ENCODE peak calls at places on chromosomes 5 and 9, in six cellular contexts. V is HCT116, O is SK-N-SH, X is K562, Q is HepG2, J is H1. S is an unnamed sample.

GRCh38 chr5:108953940-108954339 is 206.2 kb downstream of the FER start:
- DNase-seq in X (peak; percentile 68), J (no peak), O (no peak), V (no peak), Q (no peak), S (no peak)

GRCh38 chr5:131749138-131749537 is 47.7 kb downstream of the FNIP1 start:
- DNase-seq in O (no peak), J (no peak), X (peak; percentile 54), Q (no peak), V (no peak), S (no peak)

GRCh38 chr9:96554801-96555566 is 64.7 kb downstream of the CDC14B start:
- DNase-seq in Q (no peak), X (no peak), J (no peak), V (no peak), O (no peak), S (no peak)

GRCh38 chr9:133135193-133135745 is 14.2 kb upstream of the RALGDS start:
- DNase-seq in X (no peak), Q (no peak), J (no peak), V (peak; percentile 90), O (peak; percentile 44), S (no peak)

GRCh38 chr9:6759114-6759977 is 1.6 kb downstream of the KDM4C start:
- DNase-seq in J (no peak), Q (peak; percentile 32), V (peak; percentile 19), O (peak; percentile 15), X (peak; percentile 34), S (no peak)

GRCh38 chr9:129775443-129775842 is 22.6 kb upstream of the PTGES start:
- DNase-seq in V (no peak), Q (no peak), O (peak; percentile 42), X (no peak), J (no peak), S (no peak)

GRCh38 chr5:123157797-123158528 is 68.9 kb downstream of the PRDM6 start:
- DNase-seq in J (no peak), Q (no peak), V (peak; percentile 27), O (no peak), X (no peak), S (peak; percentile 32)

GRCh38 chr9:79896390-79896789 is 324.6 kb downstream of the TLE4 start:
- DNase-seq in X (no peak), J (no peak), Q (no peak), V (no peak), O (no peak), S (no peak)

GRCh38 chr5:31587546-31587945 is 51.4 kb upstream of the PDZD2 start:
- DNase-seq in O (no peak), X (no peak), J (peak; percentile 5), V (no peak), Q (no peak), S (no peak)

GRCh38 chr9:137491735-137492432 is 32.8 kb upstream of the NSMF start:
- DNase-seq in O (no peak), X (peak; percentile 74), V (no peak), Q (no peak), J (no peak), S (no peak)

GRCh38 chr9:38118862-38119435 is 49.9 kb upstream of the SHB start:
- DNase-seq in J (no peak), Q (no peak), X (peak; percentile 17), V (no peak), O (no peak), S (no peak)

GRCh38 chr9:96555567-96556386 is 63.9 kb downstream of the CDC14B start:
- DNase-seq in O (no peak), V (no peak), Q (no peak), X (no peak), J (no peak), S (no peak)

GRCh38 chr5:146541956-146542849 is 26.2 kb upstream of the GPR151 start:
- DNase-seq in X (peak; percentile 75), V (peak; percentile 49), J (peak; percentile 61), Q (peak; percentile 38), O (peak; percentile 74), S (peak; percentile 79)

GRCh38 chr9:121754655-121755436 is 103.4 kb downstream of the DAB2IP start:
- DNase-seq in Q (no peak), O (no peak), X (no peak), J (no peak), V (no peak), S (no peak)

GRCh38 chr9:131733601-131734061 is 6.2 kb downstream of the RAPGEF1 start:
- DNase-seq in O (peak; percentile 70), J (no peak), Q (no peak), X (peak; percentile 55), V (no peak), S (peak; percentile 32)

GRCh38 chr9:95773061-95773433 is 102.4 kb upstream of the ERCC6L2 start:
- DNase-seq in X (no peak), V (no peak), J (no peak), O (no peak), Q (no peak), S (no peak)

GRCh38 chr5:34526682-34527305 is 129.3 kb upstream of the RAI14 start:
- DNase-seq in X (peak; percentile 63), Q (no peak), O (no peak), V (no peak), J (no peak), S (no peak)

DNA sequence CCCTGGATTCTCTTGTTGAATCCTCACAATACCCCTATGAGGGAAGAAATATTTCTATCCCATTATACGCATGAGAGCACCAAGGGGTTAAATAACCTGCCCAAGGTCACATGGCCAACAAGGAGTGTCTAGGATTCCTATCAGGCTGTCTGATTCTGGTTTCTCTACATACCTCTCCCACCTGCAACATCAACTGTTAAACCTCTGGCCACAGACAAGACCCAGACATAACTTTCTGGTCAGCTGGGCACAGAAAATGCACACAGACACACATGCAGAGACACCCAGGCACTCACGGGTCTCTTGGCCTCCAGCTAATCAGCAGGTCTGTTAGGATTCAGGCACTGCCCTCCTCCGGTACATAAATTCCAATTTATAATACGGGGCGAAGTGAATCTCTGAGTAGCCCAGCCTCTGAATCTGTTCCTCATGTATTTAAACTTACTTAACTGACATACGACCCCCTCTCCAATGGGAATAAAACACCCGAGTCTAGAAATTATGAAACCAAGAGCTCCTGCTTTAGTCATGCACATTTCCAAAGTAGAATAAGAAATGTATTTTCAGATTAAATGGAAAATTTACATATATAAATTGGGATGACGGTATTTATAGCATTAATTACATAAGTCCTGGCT is 1.5 kb downstream of the SEPTIN8 start:
- DNase-seq in X (no peak), Q (no peak), O (no peak), V (no peak), J (no peak), S (peak; percentile 76)
- TF ChIP-seq JUND in X (no peak), Q (no peak), O (no peak), V (no peak), J (no peak), S (no peak)

GRCh38 chr5:77430726-77431125 is 61.4 kb downstream of the WDR41 start:
- DNase-seq in X (no peak), J (no peak), V (no peak), Q (no peak), O (no peak), S (no peak)

GRCh38 chr5:77431719-77432118 is 60.4 kb downstream of the WDR41 start:
- DNase-seq in Q (no peak), J (no peak), V (no peak), O (no peak), X (no peak), S (no peak)

GRCh38 chr5:77428526-77428925 is 63.6 kb downstream of the WDR41 start:
- DNase-seq in Q (no peak), J (no peak), X (no peak), V (no peak), O (no peak), S (no peak)

GRCh38 chr5:77428033-77428432 is 64.1 kb downstream of the WDR41 start:
- DNase-seq in V (no peak), Q (no peak), J (no peak), O (no peak), X (no peak), S (no peak)

GRCh38 chr5:77431286-77431685 is 60.8 kb downstream of the WDR41 start:
- DNase-seq in V (no peak), O (no peak), Q (no peak), J (no peak), X (no peak), S (no peak)
- TF ChIP-seq JUND in V (no peak), O (no peak), Q (no peak), J (no peak), X (no peak), S (no peak)

GRCh38 chr5:140855772-140856674 is at the start of gene PCDHA10:
- DNase-seq in V (peak; percentile 42), O (no peak), Q (peak; percentile 6), X (no peak), J (no peak), S (peak; percentile 12)
- TF ChIP-seq JUND in V (no peak), O (no peak), Q (no peak), X (no peak), J (no peak), S (no peak)

GRCh38 chr5:29963956-29964355 is 1229.5 kb upstream of the CDH6 start:
- DNase-seq in Q (no peak), X (no peak), O (no peak), V (no peak), J (no peak), S (peak; percentile 43)

DNA sequence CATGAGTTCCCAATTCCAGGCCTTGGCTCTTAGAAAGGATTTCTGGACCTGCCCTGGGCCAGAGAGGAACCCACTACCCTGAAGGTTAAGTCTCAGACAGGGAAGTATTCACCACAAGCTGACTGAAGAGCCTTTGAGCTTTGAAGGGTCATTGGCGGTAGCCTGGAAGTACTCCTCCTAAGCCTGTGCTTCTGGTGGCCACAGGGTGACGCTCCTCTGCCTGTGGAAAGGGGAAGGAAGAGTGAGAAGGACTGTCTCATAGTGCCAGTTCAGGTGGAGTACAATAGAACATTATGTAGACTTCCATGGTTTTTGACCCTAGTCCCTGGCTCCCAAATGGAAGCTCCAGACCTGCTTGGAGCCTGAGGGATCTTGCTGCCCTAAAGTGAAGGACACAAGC is 1233.2 kb upstream of the CDH6 start:
- DNase-seq in V (no peak), O (no peak), X (no peak), J (no peak), Q (no peak), S (no peak)
- TF ChIP-seq JUND in V (no peak), O (no peak), X (no peak), J (no peak), Q (no peak), S (no peak)

DNA sequence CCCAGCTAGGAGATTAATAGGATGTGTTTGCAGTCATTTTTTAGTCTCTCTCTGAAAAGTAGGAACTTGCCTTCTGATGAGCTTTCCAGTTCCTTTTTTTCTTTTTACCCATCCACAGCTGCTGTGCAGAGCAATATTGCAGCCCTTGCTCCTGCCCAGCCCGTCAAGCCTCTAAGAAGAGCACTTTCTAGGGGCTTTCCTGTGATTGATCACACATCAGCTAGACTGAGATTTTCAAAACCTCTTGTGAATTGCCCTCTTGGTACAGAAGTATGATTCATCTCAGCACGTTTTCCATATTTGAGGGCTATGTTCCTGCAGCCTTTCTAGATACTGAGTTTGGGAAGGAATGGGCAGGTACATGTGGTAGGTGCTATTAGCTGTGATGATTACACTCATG is 93.9 kb downstream of the GALNT10 start:
- DNase-seq in Q (no peak), O (no peak), V (no peak), X (no peak), J (no peak), S (no peak)
- TF ChIP-seq JUND in Q (no peak), O (no peak), V (no peak), X (no peak), J (no peak), S (no peak)